ENCODE peak calls at places on chromosomes 1 and 21, in five cellular contexts. E is DMS153; J is stimulated activated CD8-positive, alpha-beta memory T cell treated with anti-CD3 and anti-CD28 coated beads, Interleukin-15, amount 100 ng/mL, for 24 hours; A is IMR-90; F is dermis blood vessel endothelial cell. P is an unnamed sample.

GRCh38 chr1:16628361-16629111 is 15.2 kb upstream of the NBPF1 start:
- DNase-seq in E (no peak), A (no peak), J (no peak), F (no peak), P (no peak)

GRCh38 chr1:111669268-111669667 is 49.7 kb downstream of the RAP1A start:
- DNase-seq in A (peak), E (no peak), F (no peak), J (no peak), P (no peak)

GRCh38 chr1:18556364-18556763 is 74.3 kb upstream of the PAX7 start:
- DNase-seq in F (peak), A (peak), J (no peak), E (peak), P (no peak)

GRCh38 chr21:33268736-33269441 is 2.7 kb downstream of the IL10RB start:
- DNase-seq in F (no peak), E (peak), A (no peak), J (no peak), P (no peak)

GRCh38 chr1:78292361-78292760 is 198.4 kb upstream of the PTGFR start:
- DNase-seq in A (peak), E (no peak), F (no peak), J (no peak), P (no peak)

GRCh38 chr1:82464362-82464931 is 663.7 kb downstream of the ADGRL2 start:
- DNase-seq in A (no peak), J (no peak), F (no peak), E (peak), P (peak)

GRCh38 chr1:88074661-88075060 is 609.4 kb upstream of the PKN2 start:
- DNase-seq in J (no peak), A (no peak), F (no peak), E (no peak), P (no peak)

GRCh38 chr1:207825296-207825695 is 73.4 kb downstream of the CD46 start:
- DNase-seq in E (no peak), F (no peak), J (no peak), A (no peak), P (no peak)

GRCh38 chr21:24727803-24728425 is 879.4 kb downstream of the MRPL39 start:
- DNase-seq in A (peak), F (no peak), E (no peak), J (no peak), P (no peak)

GRCh38 chr1:213492161-213493041 is 441.4 kb downstream of the RPS6KC1 start:
- DNase-seq in J (no peak), F (no peak), A (no peak), E (no peak), P (no peak)

GRCh38 chr1:173507205-173507846 is 30.2 kb downstream of the PRDX6 start:
- DNase-seq in E (no peak), J (no peak), F (no peak), A (peak), P (no peak)

GRCh38 chr1:77643456-77643855 is 39.0 kb downstream of the ZZZ3 start:
- DNase-seq in F (no peak), J (no peak), E (no peak), A (no peak), P (no peak)

GRCh38 chr1:94795321-94795899 is 24.7 kb upstream of the SLC44A3 start:
- DNase-seq in J (no peak), F (peak), E (no peak), A (no peak), P (no peak)

GRCh38 chr1:160374701-160375443 is 8.0 kb downstream of the NHLH1 start:
- DNase-seq in A (no peak), F (no peak), J (no peak), E (no peak), P (no peak)

GRCh38 chr21:43921979-43922945 is 57.2 kb downstream of the AGPAT3 start:
- DNase-seq in A (peak), F (peak), J (no peak), E (no peak), P (no peak)

GRCh38 chr1:32891630-32892029 is 5.3 kb downstream of the HPCA start:
- DNase-seq in E (no peak), F (no peak), J (no peak), A (no peak), P (no peak)

GRCh38 chr1:116405241-116406135 is 32.4 kb downstream of the ATP1A1 start:
- DNase-seq in J (no peak), F (no peak), E (no peak), A (no peak), P (no peak)